ENCODE peak calls at places on chromosome 18, in four cellular contexts. H is A549, Z is HCT116, B is GM06990. E is an unnamed sample.
A peak's percentile ranks its signal among the peaks of the same experiment; 100 is the strongest.

GRCh38 chr18:63312731-63313408 is 6.7 kb downstream of the BCL2 start:
- DNase-seq in B (no peak), H (no peak), Z (no peak), E (no peak)

GRCh38 chr18:56748698-56749268 is 97.6 kb downstream of the WDR7 start:
- DNase-seq in B (no peak), Z (peak; percentile 12), H (peak; percentile 23), E (no peak)

GRCh38 chr18:67219821-67220220 is 296.7 kb downstream of the DSEL start:
- DNase-seq in B (no peak), H (no peak), Z (no peak), E (no peak)

GRCh38 chr18:43422483-43422882 is 145.2 kb upstream of the SYT4 start:
- DNase-seq in B (no peak), Z (no peak), H (peak; percentile 0), E (no peak)

GRCh38 chr18:65938592-65939372 is 188.0 kb downstream of the CDH7 start:
- DNase-seq in Z (peak; percentile 0), H (peak; percentile 59), B (no peak), E (no peak)

GRCh38 chr18:31498450-31499156 is 626 bp downstream of the DSG2 start:
- DNase-seq in Z (no peak), B (no peak), H (no peak), E (no peak)

GRCh38 chr18:13366541-13366940 is 148.0 kb downstream of the LDLRAD4 start:
- DNase-seq in B (no peak), Z (no peak), H (no peak), E (no peak)

GRCh38 chr18:57390044-57390443 is 37.7 kb downstream of the ST8SIA3 start:
- DNase-seq in B (no peak), H (no peak), Z (no peak), E (no peak)

GRCh38 chr18:67104700-67105284 is 411.7 kb downstream of the DSEL start:
- DNase-seq in Z (no peak), B (no peak), H (peak; percentile 68), E (peak; percentile 55)

GRCh38 chr18:48007955-48008701 is 77.7 kb upstream of the SMAD2 start:
- DNase-seq in B (peak; percentile 18), Z (no peak), H (peak; percentile 82), E (peak; percentile 68)

GRCh38 chr18:12744103-12744502 is 41.3 kb downstream of the PSMG2 start:
- DNase-seq in B (no peak), Z (peak; percentile 42), H (peak; percentile 69), E (no peak)

GRCh38 chr18:10230072-10230471 is 224.4 kb upstream of the APCDD1 start:
- DNase-seq in B (no peak), Z (peak; percentile 44), H (peak; percentile 40), E (no peak)

GRCh38 chr18:70535041-70535440 is 246.2 kb downstream of the SOCS6 start:
- DNase-seq in Z (no peak), B (no peak), H (no peak), E (no peak)

GRCh38 chr18:2515908-2516625 is 55.2 kb downstream of the METTL4 start:
- DNase-seq in B (no peak), H (peak; percentile 77), Z (peak; percentile 61), E (no peak)

GRCh38 chr18:8496186-8496585 is 113.1 kb upstream of the RAB12 start:
- DNase-seq in Z (no peak), H (no peak), B (no peak), E (no peak)

GRCh38 chr18:49691177-49691608 is 122.1 kb downstream of the ACAA2 start:
- DNase-seq in B (no peak), H (peak; percentile 12), Z (peak; percentile 7), E (no peak)

GRCh38 chr18:73597832-73598615 is 549.6 kb downstream of the FBXO15 start:
- DNase-seq in H (no peak), Z (no peak), B (no peak), E (no peak)

GRCh38 chr18:50548160-50548559 is 11.7 kb upstream of the MAPK4 start:
- DNase-seq in Z (no peak), H (no peak), B (no peak), E (no peak)

GRCh38 chr18:52588916-52589315 is 248.9 kb downstream of the DCC start:
- DNase-seq in H (no peak), B (no peak), Z (no peak), E (no peak)

GRCh38 chr18:79681484-79682387 is 2.1 kb downstream of the CTDP1 start:
- DNase-seq in Z (no peak), H (no peak), B (no peak), E (no peak)

GRCh38 chr18:26655010-26655613 is 106.8 kb upstream of the KCTD1 start:
- DNase-seq in B (no peak), Z (no peak), H (peak; percentile 39), E (no peak)

GRCh38 chr18:26656401-26656943 is 108.1 kb upstream of the KCTD1 start:
- DNase-seq in B (no peak), H (no peak), Z (no peak), E (no peak)

GRCh38 chr18:26655614-26656400 is 107.5 kb upstream of the KCTD1 start:
- DNase-seq in H (peak; percentile 75), Z (no peak), B (no peak), E (peak; percentile 61)

GRCh38 chr18:26656944-26657536 is 108.7 kb upstream of the KCTD1 start:
- DNase-seq in B (peak; percentile 41), H (peak; percentile 48), Z (no peak), E (peak; percentile 81)

DNA sequence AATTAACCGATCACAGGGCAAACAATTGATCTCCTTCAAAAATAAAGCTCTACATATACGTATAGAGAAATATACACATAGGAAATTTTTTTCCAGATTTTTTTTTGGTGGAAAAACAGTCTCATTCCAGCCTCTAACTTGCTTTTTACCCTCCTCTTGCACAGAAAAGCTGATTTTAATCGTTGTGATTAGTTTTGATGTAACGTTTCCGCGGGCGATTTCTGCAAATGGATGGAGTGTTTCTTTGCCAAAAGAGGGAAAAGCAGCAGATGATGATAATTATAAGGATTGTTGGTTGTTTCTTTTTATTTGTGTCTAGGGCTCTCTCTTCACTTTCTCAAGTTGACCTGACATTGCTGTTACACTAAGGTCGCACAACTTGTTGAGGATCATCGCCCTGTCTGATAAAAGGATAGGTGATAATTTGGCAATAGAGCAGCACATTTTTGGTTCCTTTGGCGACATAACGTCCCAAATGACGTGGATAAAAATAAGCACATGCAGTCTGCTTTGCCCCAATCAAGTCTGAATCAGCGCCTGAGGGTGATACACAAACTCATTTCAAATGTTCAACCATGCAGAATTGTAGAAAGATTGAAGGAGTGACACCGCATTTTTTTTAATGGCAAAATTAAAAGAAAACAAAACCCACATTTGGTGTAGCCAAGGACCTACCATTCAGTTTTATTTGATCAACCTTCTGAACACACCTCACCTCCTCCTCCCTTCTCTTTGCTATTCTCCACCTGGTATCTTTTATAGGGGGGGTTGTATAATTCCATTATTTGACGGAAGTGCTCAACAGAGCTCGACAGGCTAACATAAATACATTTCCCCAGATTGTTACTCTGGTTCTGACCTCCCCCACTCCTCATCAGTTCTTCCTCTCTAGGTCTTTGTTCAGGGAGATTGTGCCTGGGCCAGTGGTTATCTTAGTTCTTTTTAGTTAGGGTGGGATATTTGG is 109.5 kb upstream of the KCTD1 start:
- DNase-seq in Z (no peak), B (no peak), H (no peak), E (no peak)
- H3K4me3 ChIP-seq in Z (peak overlapping the region; percentile 65), B (peak overlapping the region; percentile 62), H (peak overlapping the region; percentile 63), E (no peak overlapping the region)

GRCh38 chr18:27419646-27420045 is 234.5 kb upstream of the CHST9 start:
- DNase-seq in B (no peak), H (no peak), Z (no peak), E (no peak)
- TF ChIP-seq CTCF in B (no peak), H (no peak), Z (no peak), E (no peak)

DNA sequence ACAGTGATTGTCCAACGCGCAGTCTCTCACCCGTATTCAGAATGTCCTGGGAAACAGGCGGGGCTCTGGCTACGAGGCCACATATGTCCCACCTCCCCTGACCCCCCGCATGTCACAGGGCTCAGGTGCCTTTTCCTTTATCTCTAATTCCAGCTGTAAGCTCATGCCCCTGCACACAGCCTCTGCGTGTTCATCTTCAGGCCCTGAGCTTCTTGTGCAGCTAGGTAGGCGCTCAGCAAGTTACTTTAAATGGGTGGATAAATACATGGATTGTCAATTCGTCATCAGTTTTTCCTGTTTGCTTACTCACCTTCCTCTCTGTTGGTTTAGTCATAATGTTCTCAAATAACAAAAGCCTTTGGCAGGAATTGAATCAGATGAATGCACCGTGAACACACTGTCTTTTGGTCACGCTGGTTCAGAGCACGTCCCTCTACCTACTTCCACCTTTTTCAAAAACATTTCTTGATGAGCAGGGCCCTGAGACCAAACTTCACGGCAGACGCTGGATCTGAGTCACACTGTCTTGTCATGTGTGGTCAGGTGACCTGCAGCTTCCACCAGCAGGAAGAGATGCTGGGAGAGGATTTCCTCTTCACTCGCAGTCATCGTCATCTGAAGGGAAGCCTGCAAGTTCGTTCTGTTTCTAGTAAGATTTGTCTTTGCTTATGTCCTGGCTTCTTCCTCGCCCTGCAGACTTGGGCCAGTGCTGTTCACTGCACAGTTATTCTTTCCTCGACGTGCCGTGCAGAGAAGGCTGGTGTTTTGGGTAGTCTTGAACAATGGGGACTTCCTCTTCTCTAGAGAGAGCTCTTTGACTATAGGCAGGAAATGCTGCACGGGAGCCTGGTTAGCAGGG is 138.1 kb downstream of the PTGR3 start:
- DNase-seq in Z (peak; percentile 63), B (peak; percentile 63), H (peak; percentile 61), E (peak; percentile 56)
- H3K4me3 ChIP-seq in Z (peak overlapping the region; percentile 52), B (peak overlapping the region; percentile 16), H (no peak overlapping the region), E (no peak overlapping the region)

GRCh38 chr18:78660311-78660710 is 319.3 kb upstream of the SALL3 start:
- DNase-seq in H (no peak), Z (no peak), B (no peak), E (no peak)

GRCh38 chr18:78659057-78659456 is 320.6 kb upstream of the SALL3 start:
- DNase-seq in Z (no peak), H (no peak), B (no peak), E (no peak)

GRCh38 chr18:78658531-78658930 is 321.1 kb upstream of the SALL3 start:
- DNase-seq in H (no peak), B (no peak), Z (no peak), E (no peak)

GRCh38 chr18:78661316-78661715 is 318.3 kb upstream of the SALL3 start:
- DNase-seq in B (no peak), H (no peak), Z (no peak), E (no peak)

GRCh38 chr18:78659748-78660147 is 319.9 kb upstream of the SALL3 start:
- DNase-seq in H (no peak), Z (no peak), B (no peak), E (no peak)
- TF ChIP-seq CTCF in H (no peak), Z (peak; percentile 26), B (no peak), E (no peak)

GRCh38 chr18:35972197-35973000 is at the start of gene RMP24:
- DNase-seq in Z (peak; percentile 94), H (peak; percentile 95), B (peak; percentile 96), E (peak; percentile 95)
- H3K4me3 ChIP-seq in Z (peak within 1 kb of the TSS; percentile 89), H (peak within 1 kb of the TSS; percentile 61), B (peak within 1 kb of the TSS; percentile 73), E (peak within 1 kb of the TSS; percentile 100)